ENCODE peak calls at places on chromosomes 3 and 15, in six cellular contexts. J, R, T, M, A and G are unnamed samples.

GRCh38 chr3:36923523-36923943 is 21.3 kb downstream of the TRANK1 start:
- DNase-seq in J (no peak), R (no peak), T (no peak), M (no peak), A (peak), G (no peak)

GRCh38 chr15:92082217-92082843 is 228.8 kb downstream of the SLCO3A1 start:
- DNase-seq in J (peak), R (no peak), T (peak), M (peak), A (peak), G (peak)

GRCh38 chr3:189727898-189728297 is 96.7 kb downstream of the TP63 start:
- DNase-seq in J (no peak), R (no peak), T (no peak), M (peak), A (no peak), G (no peak)

GRCh38 chr3:27311400-27311799 is 57.8 kb downstream of the NEK10 start:
- DNase-seq in J (no peak), R (no peak), T (peak), M (peak), A (peak), G (no peak)

GRCh38 chr3:73164622-73165021 is 103.2 kb downstream of the EBLN2 start:
- DNase-seq in J (no peak), R (no peak), T (no peak), M (no peak), A (no peak), G (no peak)

GRCh38 chr3:152047465-152047864 is 174.0 kb downstream of the SUCNR1 start:
- DNase-seq in J (no peak), R (no peak), T (no peak), M (peak), A (no peak), G (no peak)

GRCh38 chr3:147406255-147407023 is at the start of gene ZIC4:
- DNase-seq in J (no peak), R (no peak), T (no peak), M (no peak), A (no peak), G (no peak)

GRCh38 chr3:52769786-52770445 is 824 bp downstream of the NEK4 start:
- DNase-seq in J (no peak), R (no peak), T (no peak), M (peak), A (no peak), G (no peak)

GRCh38 chr15:101608182-101608581 is 44.0 kb downstream of the TM2D3 start:
- DNase-seq in J (no peak), R (no peak), T (no peak), M (no peak), A (no peak), G (no peak)

GRCh38 chr15:92818658-92819311 is 81.3 kb upstream of the CHD2 start:
- DNase-seq in J (no peak), R (no peak), T (no peak), M (no peak), A (no peak), G (no peak)

DNA sequence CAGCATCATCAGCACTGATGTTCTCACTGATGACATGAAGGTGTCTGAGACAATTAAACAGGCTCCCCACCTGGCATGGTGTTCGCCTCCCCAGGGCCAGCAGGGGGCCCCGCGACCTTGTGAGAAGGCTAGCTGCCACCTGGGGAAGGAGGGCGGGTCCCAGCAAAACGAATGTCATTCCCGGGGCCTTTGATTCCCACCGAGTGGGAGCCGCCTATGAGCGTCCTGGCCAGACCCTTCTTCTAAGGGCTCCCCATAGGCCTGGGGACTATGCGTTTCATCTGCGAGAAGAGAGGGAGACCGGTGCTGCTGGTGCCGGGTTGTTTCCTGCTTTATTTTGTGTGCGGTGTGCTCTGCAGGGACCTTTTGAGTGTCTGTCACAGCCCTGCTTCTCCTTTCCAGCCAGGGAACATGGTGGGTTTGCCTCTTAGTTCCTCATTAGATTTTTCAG is 20.5 kb upstream of the MINDY4B start:
- DNase-seq in J (peak), R (peak), T (peak), M (peak), A (peak), G (peak)
- TF ChIP-seq CTCF in J (no peak), R (peak), T (peak), M (peak), A (peak), G (peak)

GRCh38 chr3:129314757-129315385 is 36.2 kb downstream of the HMCES start:
- DNase-seq in J (peak), R (peak), T (peak), M (peak), A (peak), G (peak)
- TF ChIP-seq CTCF in J (no peak), R (no peak), T (no peak), M (no peak), A (peak), G (no peak)

GRCh38 chr3:77348244-77348855 is 308.5 kb downstream of the ROBO2 start:
- DNase-seq in J (no peak), R (no peak), T (no peak), M (peak), A (peak), G (peak)
- TF ChIP-seq CTCF in J (no peak), R (no peak), T (no peak), M (peak), A (peak), G (peak)

GRCh38 chr15:48031466-48031865 is 89.3 kb upstream of the SLC24A5 start:
- DNase-seq in J (no peak), R (no peak), T (no peak), M (no peak), A (no peak), G (no peak)
- TF ChIP-seq CTCF in J (no peak), R (no peak), T (no peak), M (no peak), A (no peak), G (no peak)

GRCh38 chr3:12875857-12876451 is 34.6 kb upstream of the RPL32 start:
- DNase-seq in J (peak), R (peak), T (no peak), M (peak), A (peak), G (peak)
- TF ChIP-seq CTCF in J (no peak), R (peak), T (peak), M (no peak), A (peak), G (peak)

GRCh38 chr3:148758303-148758884 is 60.7 kb downstream of the AGTR1 start:
- DNase-seq in J (no peak), R (no peak), T (no peak), M (peak), A (no peak), G (no peak)

GRCh38 chr3:148759425-148759824 is 61.7 kb downstream of the AGTR1 start:
- DNase-seq in J (no peak), R (no peak), T (no peak), M (no peak), A (no peak), G (no peak)

DNA sequence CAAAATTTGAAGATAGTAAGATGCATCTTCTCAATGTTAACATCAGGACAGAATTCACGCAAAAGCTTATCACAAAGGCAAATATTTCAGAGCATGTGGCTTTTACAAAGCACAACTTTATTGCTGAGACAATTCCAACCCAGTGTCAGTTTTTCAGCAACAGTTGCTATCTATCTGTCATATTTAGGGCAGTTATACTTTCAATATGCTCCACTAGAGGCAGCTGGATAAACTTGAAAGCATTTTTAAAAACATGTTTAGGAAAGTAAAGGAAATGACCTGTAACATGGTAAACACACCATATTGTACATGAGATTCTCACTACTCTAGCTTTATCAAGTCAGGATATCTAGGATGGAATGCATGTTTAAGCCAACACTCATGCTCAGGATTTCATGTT is 63.7 kb upstream of the CPB1 start:
- DNase-seq in J (no peak), R (no peak), T (no peak), M (no peak), A (no peak), G (no peak)
- TF ChIP-seq CTCF in J (no peak), R (no peak), T (no peak), M (no peak), A (no peak), G (no peak)

DNA sequence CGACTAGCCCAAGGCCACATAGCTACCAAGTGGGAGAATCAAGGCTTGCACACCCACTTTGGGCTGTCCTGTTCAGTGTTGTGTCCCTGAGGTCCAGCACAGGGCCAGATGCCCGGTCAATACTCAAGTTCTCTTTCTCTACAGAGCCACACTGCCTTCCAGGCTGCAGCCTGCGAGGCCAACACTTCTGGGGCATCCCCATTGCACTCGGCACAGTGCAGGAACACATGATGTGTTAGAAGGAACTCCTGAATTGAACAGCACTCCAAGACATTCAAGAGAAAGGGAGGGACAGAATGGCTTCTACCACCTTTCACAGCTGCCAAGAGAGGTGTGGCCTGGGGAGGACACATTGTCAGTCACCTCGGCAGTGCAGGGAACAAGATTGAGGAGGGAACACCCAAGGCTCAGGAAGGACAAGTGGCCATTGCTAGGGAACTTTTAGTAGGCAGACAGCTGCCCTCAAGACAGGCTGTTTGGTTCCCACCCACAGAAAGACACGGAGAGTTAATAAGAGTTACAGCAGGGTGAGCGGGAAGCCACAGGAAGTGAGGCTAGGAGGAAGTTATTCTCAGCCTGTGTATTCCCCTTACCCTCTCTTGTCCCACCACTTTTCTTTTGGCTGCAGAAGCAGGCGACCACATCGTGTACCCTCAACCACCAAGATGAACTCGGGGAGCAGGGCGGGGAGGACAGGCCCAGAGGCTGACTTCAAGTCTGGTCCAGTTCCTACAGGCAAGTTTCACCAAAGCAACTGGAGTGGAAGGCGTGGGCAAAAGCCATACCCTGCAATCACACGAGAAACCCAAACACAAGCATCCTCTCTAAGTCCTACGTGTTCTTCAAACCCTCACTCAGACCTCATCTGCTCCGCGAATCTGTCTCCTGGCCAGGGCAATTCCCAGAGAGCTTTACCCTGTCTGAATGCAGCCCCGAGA is 69.4 kb downstream of the SRGAP3 start:
- DNase-seq in J (no peak), R (no peak), T (no peak), M (no peak), A (no peak), G (no peak)
- TF ChIP-seq CTCF in J (no peak), R (no peak), T (no peak), M (no peak), A (no peak), G (no peak)

GRCh38 chr15:35545316-35545824 is 595 bp downstream of the DPH6 start:
- DNase-seq in J (peak), R (no peak), T (peak), M (peak), A (peak), G (peak)
- TF ChIP-seq CTCF in J (no peak), R (no peak), T (no peak), M (no peak), A (no peak), G (no peak)